ENCODE peak calls at places on chromosomes 11 and 22, in eight cellular contexts. L, S, H, C, J, W, D and E are unnamed samples.

GRCh38 chr11:10941429-10941828 is 83.6 kb upstream of the ZBED5 start:
- DNase-seq in W (no peak), D (no peak), H (no peak), J (no peak), S (no peak), L (peak; percentile 62), C (peak; percentile 1), E (no peak)

GRCh38 chr11:108754901-108755625 is 90.2 kb downstream of the DDX10 start:
- DNase-seq in C (no peak), H (no peak), D (no peak), J (no peak), S (no peak), W (no peak), L (no peak), E (peak; percentile 15)

GRCh38 chr11:10379433-10379832 is 74.6 kb downstream of the ADM start:
- DNase-seq in S (no peak), W (no peak), L (no peak), J (no peak), C (no peak), D (no peak), H (no peak), E (no peak)

GRCh38 chr11:77617892-77618291 is 19.7 kb downstream of the CLNS1A start:
- DNase-seq in C (no peak), L (no peak), H (no peak), W (no peak), D (no peak), S (no peak), J (no peak), E (peak; percentile 80)

GRCh38 chr11:27524155-27524554 is 17.6 kb upstream of the LIN7C start:
- DNase-seq in D (no peak), J (peak; percentile 33), C (no peak), H (peak; percentile 41), W (no peak), L (no peak), S (no peak), E (peak; percentile 53)

GRCh38 chr11:8035225-8035846 is 45.7 kb upstream of the TUB start:
- DNase-seq in W (no peak), D (no peak), J (no peak), S (no peak), L (peak; percentile 12), H (no peak), C (no peak), E (no peak)

GRCh38 chr11:116515666-116516184 is 257.1 kb downstream of the BUD13 start:
- DNase-seq in L (no peak), H (no peak), J (no peak), W (no peak), S (no peak), C (no peak), D (no peak), E (no peak)

GRCh38 chr22:34303656-34304055 is 383.4 kb upstream of the LARGE1 start:
- DNase-seq in D (no peak), L (no peak), C (no peak), J (no peak), S (no peak), H (no peak), W (no peak), E (no peak)

GRCh38 chr22:40479887-40480538 is 109.6 kb downstream of the SGSM3 start:
- DNase-seq in H (no peak), C (no peak), S (no peak), J (no peak), D (no peak), W (no peak), L (no peak), E (no peak)

GRCh38 chr11:23903044-23903704 is 593.7 kb upstream of the LUZP2 start:
- DNase-seq in C (no peak), L (no peak), W (peak; percentile 52), J (peak; percentile 66), S (no peak), D (no peak), H (peak; percentile 4), E (peak; percentile 76)

GRCh38 chr11:33773399-33774355 is 643 bp downstream of the FBXO3 start:
- DNase-seq in H (peak; percentile 6), W (no peak), D (peak; percentile 35), C (no peak), J (no peak), L (no peak), S (no peak), E (no peak)

GRCh38 chr11:65850217-65851082 is 7.5 kb downstream of the CFL1 start:
- DNase-seq in L (no peak), H (no peak), D (no peak), W (no peak), C (no peak), S (peak; percentile 60), J (no peak), E (no peak)

GRCh38 chr22:50270302-50271010 is at the start of gene MAPK11:
- DNase-seq in S (peak; percentile 87), D (peak; percentile 72), L (no peak), H (peak; percentile 47), W (no peak), J (no peak), C (no peak), E (peak; percentile 34)

GRCh38 chr11:35418847-35419712 is at the start of gene SLC1A2:
- DNase-seq in C (peak; percentile 47), S (peak; percentile 70), L (no peak), D (no peak), J (no peak), H (no peak), W (no peak), E (no peak)

GRCh38 chr11:84780689-84781293 is 846.4 kb downstream of the DLG2 start:
- DNase-seq in J (no peak), S (no peak), C (no peak), W (no peak), D (no peak), L (no peak), H (peak; percentile 6), E (peak; percentile 55)

GRCh38 chr11:63896071-63896470 is 20.9 kb downstream of the RCOR2 start:
- DNase-seq in C (no peak), L (no peak), J (no peak), H (no peak), D (no peak), W (no peak), S (no peak), E (no peak)

GRCh38 chr22:27416553-27417427 is 384.8 kb downstream of the MN1 start:
- DNase-seq in C (no peak), S (no peak), H (no peak), D (no peak), W (peak; percentile 34), J (peak; percentile 69), L (no peak), E (peak; percentile 44)

GRCh38 chr11:6152126-6152525 is 18.0 kb downstream of the OR52B2 start:
- DNase-seq in S (no peak), J (no peak), H (no peak), D (no peak), C (no peak), W (no peak), L (no peak), E (no peak)

GRCh38 chr22:17443413-17444203 is 74.3 kb downstream of the CECR2 start:
- DNase-seq in J (no peak), H (no peak), W (no peak), S (no peak), L (no peak), C (no peak), D (no peak), E (no peak)

GRCh38 chr22:49573109-49573765 is 254.4 kb downstream of the BRD1 start:
- DNase-seq in S (no peak), D (no peak), C (no peak), W (no peak), H (no peak), L (no peak), J (no peak), E (no peak)

GRCh38 chr11:111607751-111608150 is 5.5 kb downstream of the SIK2 start:
- DNase-seq in W (no peak), C (no peak), J (no peak), L (no peak), D (no peak), H (no peak), S (no peak), E (no peak)

GRCh38 chr22:48665286-48666010 is 1162.2 kb downstream of the BRD1 start:
- DNase-seq in H (no peak), D (no peak), C (no peak), J (no peak), L (no peak), W (no peak), S (no peak), E (no peak)

GRCh38 chr11:18115360-18116127 is 9.7 kb upstream of the SAAL1 start:
- DNase-seq in S (no peak), C (peak; percentile 17), L (peak; percentile 59), H (peak; percentile 75), D (peak; percentile 38), J (peak; percentile 37), W (no peak), E (peak; percentile 45)

GRCh38 chr11:20032127-20032526 is 128.1 kb downstream of the DBX1 start:
- DNase-seq in H (no peak), C (no peak), S (no peak), W (no peak), D (no peak), J (no peak), L (no peak), E (no peak)

GRCh38 chr22:25745341-25746011 is 3.5 kb downstream of the MYO18B start:
- DNase-seq in J (no peak), H (no peak), S (no peak), D (no peak), L (no peak), W (no peak), C (no peak), E (no peak)

GRCh38 chr11:129932385-129933067 is 37.1 kb upstream of the NFRKB start:
- DNase-seq in D (no peak), L (peak; percentile 57), C (no peak), S (no peak), W (no peak), H (no peak), J (no peak), E (no peak)

GRCh38 chr11:65493367-65494176 is 5.3 kb upstream of the MALAT1 start:
- DNase-seq in J (no peak), S (peak; percentile 77), L (peak; percentile 84), D (no peak), C (no peak), H (peak; percentile 80), W (no peak), E (peak; percentile 95)

GRCh38 chr11:65643971-65644370 is 6.1 kb downstream of the SIPA1 start:
- DNase-seq in D (no peak), H (no peak), W (no peak), C (no peak), L (no peak), J (no peak), S (no peak), E (peak; percentile 25)

GRCh38 chr11:118705796-118706545 is 26.5 kb upstream of the TREH start:
- DNase-seq in C (no peak), J (no peak), L (no peak), S (no peak), H (no peak), W (no peak), D (no peak), E (no peak)

GRCh38 chr11:120230433-120231071 is 9.4 kb upstream of the POU2F3 start:
- DNase-seq in H (no peak), S (no peak), D (no peak), L (no peak), C (no peak), J (no peak), W (no peak), E (no peak)

GRCh38 chr22:46178755-46179505 is 28.6 kb downstream of the PPARA start:
- DNase-seq in S (no peak), D (no peak), L (no peak), C (no peak), J (no peak), W (no peak), H (peak; percentile 41), E (no peak)

GRCh38 chr11:109957601-109958000 is 135.6 kb upstream of the ZC3H12C start:
- DNase-seq in J (no peak), D (no peak), H (no peak), C (no peak), W (no peak), S (no peak), L (no peak), E (no peak)